ENCODE peak calls at places on chromosome 6, in eight cellular contexts. H is activated effector memory CD4-positive, alpha-beta T cell treated with anti-CD3 and anti-CD28 coated beads, Interleukin-2, amount 50 U/mL, for 16 hours; B is right lobe of liver; A is HT1080; F is NCI-H1417; C is Peyer's patch; X is pulmonary artery endothelial cell; R is HTR-8/SVneo. G is an unnamed sample.

GRCh38 chr6:119096683-119097310 is 18.3 kb upstream of the FAM184A start:
- DNase-seq in H (no peak), B (peak; percentile 39), A (no peak), F (no peak), C (no peak), X (peak; percentile 39), R (peak; percentile 30), G (peak; percentile 10)

GRCh38 chr6:41453232-41453631 is 92.9 kb upstream of the FOXP4 start:
- DNase-seq in H (no peak), B (no peak), A (no peak), F (no peak), C (no peak), X (no peak), R (no peak), G (no peak)

GRCh38 chr6:115740907-115741306 is 319.8 kb downstream of the FRK start:
- DNase-seq in H (no peak), B (no peak), A (no peak), F (peak; percentile 61), C (no peak), X (no peak), R (no peak), G (peak; percentile 57)

GRCh38 chr6:35311390-35312075 is 13.9 kb downstream of the DEF6 start:
- DNase-seq in H (peak; percentile 83), B (no peak), A (no peak), F (no peak), C (no peak), X (no peak), R (no peak), G (no peak)

GRCh38 chr6:34039943-34040342 is 105.9 kb downstream of the GRM4 start:
- DNase-seq in H (no peak), B (no peak), A (no peak), F (no peak), C (no peak), X (no peak), R (no peak), G (no peak)

GRCh38 chr6:65707134-65707826 is at the start of gene EYS:
- DNase-seq in H (no peak), B (no peak), A (no peak), F (peak; percentile 87), C (no peak), X (no peak), R (no peak), G (peak; percentile 99)

GRCh38 chr6:119637768-119638167 is 288.2 kb upstream of the MAN1A1 start:
- DNase-seq in H (no peak), B (no peak), A (no peak), F (no peak), C (no peak), X (no peak), R (no peak), G (no peak)

GRCh38 chr6:33861722-33862121 is 57.9 kb upstream of the MLN start:
- DNase-seq in H (no peak), B (no peak), A (no peak), F (peak; percentile 6), C (no peak), X (no peak), R (no peak), G (peak; percentile 69)

GRCh38 chr6:35688605-35689322 is at the start of gene FKBP5:
- DNase-seq in H (peak; percentile 96), B (peak; percentile 98), A (peak; percentile 83), F (peak; percentile 32), C (peak; percentile 97), X (peak; percentile 67), R (peak; percentile 92), G (peak; percentile 35)

GRCh38 chr6:26576407-26576843 is 20.3 kb upstream of the ABT1 start:
- DNase-seq in H (no peak), B (no peak), A (no peak), F (no peak), C (no peak), X (no peak), R (no peak), G (peak; percentile 44)

GRCh38 chr6:31797607-31798006 is 2.1 kb upstream of the VARS1 start:
- DNase-seq in H (peak; percentile 74), B (no peak), A (no peak), F (no peak), C (no peak), X (no peak), R (no peak), G (no peak)

GRCh38 chr6:79602859-79603258 is 28.3 kb upstream of the SH3BGRL2 start:
- DNase-seq in H (no peak), B (no peak), A (no peak), F (peak; percentile 69), C (no peak), X (no peak), R (no peak), G (peak; percentile 63)

GRCh38 chr6:142568857-142569597 is 267.2 kb downstream of the ADGRG6 start:
- DNase-seq in H (no peak), B (no peak), A (peak; percentile 39), F (no peak), C (no peak), X (no peak), R (no peak), G (no peak)

GRCh38 chr6:46380152-46380807 is 111.0 kb downstream of the RCAN2 start:
- DNase-seq in H (no peak), B (no peak), A (no peak), F (peak; percentile 82), C (no peak), X (no peak), R (no peak), G (peak; percentile 97)

GRCh38 chr6:138719011-138719635 is 54.4 kb upstream of the CCDC28A start:
- DNase-seq in H (no peak), B (no peak), A (no peak), F (no peak), C (no peak), X (peak; percentile 26), R (no peak), G (no peak)

GRCh38 chr6:68094070-68094469 is 541.0 kb upstream of the ADGRB3 start:
- DNase-seq in H (no peak), B (no peak), A (no peak), F (no peak), C (no peak), X (no peak), R (no peak), G (no peak)

G was measured in NCI-H69.